ENCODE peak calls at places on chromosomes 16 and 17, in seven cellular contexts. H is kidney; O is foreskin fibroblast; U is breast epithelium; Q is naive thymus-derived CD8-positive, alpha-beta T cell; S is EL; G is SHP77. I is an unnamed sample.
A peak's percentile ranks its signal among the peaks of the same experiment; 100 is the strongest.

GRCh38 chr16:66926171-66926570 is 836 bp upstream of the RRAD start:
- DNase-seq in G (no peak), O (peak; percentile 30), U (no peak), Q (no peak), S (peak; percentile 21), H (peak; percentile 73), I (no peak)

GRCh38 chr17:56754523-56755208 is 79.1 kb downstream of the C17orf67 start:
- DNase-seq in Q (no peak), U (no peak), H (no peak), S (peak; percentile 75), G (no peak), O (peak; percentile 9), I (peak; percentile 86)

GRCh38 chr16:56241596-56241995 is 50.3 kb downstream of the GNAO1 start:
- DNase-seq in H (no peak), U (no peak), Q (no peak), S (peak; percentile 82), O (no peak), G (no peak), I (peak; percentile 57)

GRCh38 chr16:47317465-47318240 is 143.2 kb downstream of the ITFG1 start:
- DNase-seq in H (no peak), G (no peak), S (no peak), O (peak; percentile 6), Q (no peak), U (no peak), I (no peak)

GRCh38 chr17:54903375-54903774 is 2.7 kb downstream of the TOM1L1 start:
- DNase-seq in H (peak; percentile 84), O (peak; percentile 28), Q (no peak), S (no peak), U (no peak), G (no peak), I (no peak)

GRCh38 chr16:2023098-2023925 is 3.4 kb upstream of the NHERF2 start:
- DNase-seq in H (peak; percentile 97), U (peak; percentile 94), S (peak; percentile 85), G (peak; percentile 70), O (peak; percentile 95), Q (peak; percentile 88), I (peak; percentile 80)

GRCh38 chr17:65750678-65751077 is 189.2 kb upstream of the AXIN2 start:
- DNase-seq in S (peak; percentile 96), U (no peak), G (peak; percentile 66), Q (peak; percentile 60), O (peak; percentile 99), H (peak; percentile 81), I (peak; percentile 89)

GRCh38 chr17:8048736-8049135 is 9.9 kb downstream of the ALOX15B start:
- DNase-seq in Q (no peak), S (no peak), G (no peak), H (no peak), O (no peak), U (peak; percentile 33), I (no peak)

GRCh38 chr17:65131244-65131643 is 5.9 kb upstream of the RGS9 start:
- DNase-seq in Q (no peak), O (no peak), S (no peak), U (no peak), H (no peak), G (no peak), I (no peak)

GRCh38 chr16:11669380-11670146 is 1.3 kb downstream of the SNN start:
- DNase-seq in G (no peak), O (peak; percentile 60), Q (no peak), S (peak; percentile 24), U (no peak), H (peak; percentile 83), I (peak; percentile 13)

GRCh38 chr16:57367111-57367752 is 5.1 kb upstream of the CX3CL1 start:
- DNase-seq in S (peak; percentile 26), H (peak; percentile 10), G (no peak), O (no peak), Q (no peak), U (peak; percentile 41), I (peak; percentile 46)

GRCh38 chr17:31882571-31882970 is 18.9 kb downstream of the UTP6 start:
- DNase-seq in O (no peak), H (no peak), U (no peak), Q (no peak), G (no peak), S (no peak), I (no peak)

GRCh38 chr17:31387438-31387837 is 4.0 kb upstream of the RAB11FIP4 start:
- DNase-seq in H (no peak), O (peak; percentile 37), U (no peak), S (no peak), G (no peak), Q (no peak), I (no peak)

GRCh38 chr17:75637143-75637538 is 3.9 kb downstream of the SMIM5 start:
- DNase-seq in U (no peak), H (peak; percentile 86), G (no peak), O (no peak), Q (no peak), S (no peak), I (no peak)

GRCh38 chr17:78838574-78839005 is 2.0 kb downstream of the USP36 start:
- DNase-seq in Q (no peak), O (no peak), H (no peak), S (no peak), U (peak; percentile 61), G (peak; percentile 97), I (no peak)

GRCh38 chr17:7015587-7016020 is 3.2 kb downstream of the RNASEK start:
- DNase-seq in H (peak; percentile 73), O (peak; percentile 26), Q (no peak), U (no peak), S (no peak), G (no peak), I (no peak)

GRCh38 chr17:49393491-49394255 is 21.0 kb downstream of the PHB1 start:
- DNase-seq in Q (no peak), G (no peak), H (no peak), O (peak; percentile 38), U (no peak), S (no peak), I (no peak)

GRCh38 chr17:29108806-29109476 is 66.0 kb downstream of the PIPOX start:
- DNase-seq in Q (no peak), O (no peak), H (no peak), U (no peak), G (no peak), S (no peak), I (no peak)

GRCh38 chr17:8003594-8004181 is 1.3 kb downstream of the GUCY2D start:
- DNase-seq in H (peak; percentile 63), U (no peak), Q (no peak), O (no peak), S (no peak), G (no peak), I (no peak)

GRCh38 chr16:57964157-57964700 is 6.7 kb downstream of the CNGB1 start:
- DNase-seq in Q (no peak), S (no peak), U (no peak), H (no peak), O (no peak), G (no peak), I (no peak)

GRCh38 chr17:72264682-72265405 is 144.0 kb downstream of the SOX9 start:
- DNase-seq in G (no peak), O (no peak), H (no peak), U (no peak), S (no peak), Q (no peak), I (no peak)

GRCh38 chr17:80738987-80739730 is 194.5 kb downstream of the RPTOR start:
- DNase-seq in U (no peak), O (no peak), G (no peak), S (no peak), Q (peak; percentile 63), H (no peak), I (no peak)

GRCh38 chr16:4652561-4652960 is 27.9 kb downstream of the MGRN1 start:
- DNase-seq in U (no peak), G (no peak), S (no peak), H (no peak), Q (no peak), O (no peak), I (no peak)

I was measured in HFFc6.